ENCODE peak calls at places on chromosome 11, in nine cellular contexts. One of them, this sample, is unnamed.

GRCh38 chr11:28701760-28702449 is 593.7 kb downstream of the METTL15 start:
- DNase-seq in GM23248: peak
- DNase-seq in OCI-LY7: no peak
- DNase-seq in SK-N-SH: no peak
- DNase-seq in hepatocyte: no peak
- DNase-seq in PC-3: peak
- DNase-seq in MM.1S: no peak
- DNase-seq in HCT116: peak
- DNase-seq in neural progenitor cell: no peak
- DNase-seq in this sample: no peak

GRCh38 chr11:27379449-27379848 is 16.4 kb upstream of the CCDC34 start:
- DNase-seq in MM.1S: no peak
- DNase-seq in GM23248: no peak
- DNase-seq in OCI-LY7: no peak
- DNase-seq in SK-N-SH: no peak
- DNase-seq in hepatocyte: no peak
- DNase-seq in HCT116: no peak
- DNase-seq in neural progenitor cell: no peak
- DNase-seq in PC-3: no peak
- DNase-seq in this sample: no peak

GRCh38 chr11:65436412-65437032 is 13.9 kb downstream of the NEAT1 start:
- DNase-seq in GM23248: peak
- DNase-seq in HCT116: no peak
- DNase-seq in hepatocyte: no peak
- DNase-seq in SK-N-SH: no peak
- DNase-seq in neural progenitor cell: no peak
- DNase-seq in OCI-LY7: no peak
- DNase-seq in MM.1S: no peak
- DNase-seq in PC-3: peak
- DNase-seq in this sample: no peak

GRCh38 chr11:116731821-116732739 is 40.7 kb downstream of the BUD13 start:
- DNase-seq in hepatocyte: no peak
- DNase-seq in PC-3: no peak
- DNase-seq in neural progenitor cell: peak
- DNase-seq in SK-N-SH: no peak
- DNase-seq in HCT116: no peak
- DNase-seq in MM.1S: no peak
- DNase-seq in OCI-LY7: no peak
- DNase-seq in GM23248: no peak
- DNase-seq in this sample: peak

GRCh38 chr11:35632301-35632700 is 14.0 kb downstream of the FJX1 start:
- DNase-seq in OCI-LY7: no peak
- DNase-seq in GM23248: peak
- DNase-seq in MM.1S: no peak
- DNase-seq in neural progenitor cell: no peak
- DNase-seq in SK-N-SH: no peak
- DNase-seq in HCT116: no peak
- DNase-seq in hepatocyte: no peak
- DNase-seq in PC-3: no peak
- DNase-seq in this sample: no peak

GRCh38 chr11:81874627-81875026 is 859.0 kb downstream of the FAM181B start:
- DNase-seq in MM.1S: peak
- DNase-seq in OCI-LY7: peak
- DNase-seq in neural progenitor cell: peak
- DNase-seq in HCT116: no peak
- DNase-seq in SK-N-SH: no peak
- DNase-seq in hepatocyte: no peak
- DNase-seq in PC-3: no peak
- DNase-seq in GM23248: no peak
- DNase-seq in this sample: peak

GRCh38 chr11:68974421-68975194 is 6.2 kb downstream of the MRGPRD start:
- DNase-seq in HCT116: peak
- DNase-seq in SK-N-SH: no peak
- DNase-seq in OCI-LY7: peak
- DNase-seq in GM23248: peak
- DNase-seq in MM.1S: peak
- DNase-seq in PC-3: peak
- DNase-seq in hepatocyte: peak
- DNase-seq in neural progenitor cell: no peak
- DNase-seq in this sample: peak

GRCh38 chr11:109085708-109086373 is 336.1 kb upstream of the C11orf87 start:
- DNase-seq in MM.1S: peak
- DNase-seq in OCI-LY7: no peak
- DNase-seq in PC-3: peak
- DNase-seq in SK-N-SH: no peak
- DNase-seq in HCT116: no peak
- DNase-seq in GM23248: peak
- DNase-seq in hepatocyte: no peak
- DNase-seq in neural progenitor cell: no peak
- DNase-seq in this sample: no peak

GRCh38 chr11:107606122-107606521 is 15.2 kb downstream of the ELMOD1 start:
- DNase-seq in OCI-LY7: no peak
- DNase-seq in GM23248: no peak
- DNase-seq in SK-N-SH: peak
- DNase-seq in hepatocyte: no peak
- DNase-seq in PC-3: peak
- DNase-seq in HCT116: no peak
- DNase-seq in MM.1S: peak
- DNase-seq in neural progenitor cell: no peak
- DNase-seq in this sample: peak

GRCh38 chr11:65486570-65487466 is 12.0 kb upstream of the MALAT1 start:
- DNase-seq in neural progenitor cell: no peak
- DNase-seq in GM23248: no peak
- DNase-seq in HCT116: no peak
- DNase-seq in PC-3: no peak
- DNase-seq in hepatocyte: peak
- DNase-seq in SK-N-SH: no peak
- DNase-seq in MM.1S: no peak
- DNase-seq in OCI-LY7: no peak
- DNase-seq in this sample: no peak

GRCh38 chr11:58394195-58394594 is 12.5 kb downstream of the OR5B3 start:
- DNase-seq in hepatocyte: no peak
- DNase-seq in HCT116: no peak
- DNase-seq in neural progenitor cell: no peak
- DNase-seq in MM.1S: no peak
- DNase-seq in SK-N-SH: no peak
- DNase-seq in PC-3: peak
- DNase-seq in OCI-LY7: no peak
- DNase-seq in GM23248: peak
- DNase-seq in this sample: no peak

DNA sequence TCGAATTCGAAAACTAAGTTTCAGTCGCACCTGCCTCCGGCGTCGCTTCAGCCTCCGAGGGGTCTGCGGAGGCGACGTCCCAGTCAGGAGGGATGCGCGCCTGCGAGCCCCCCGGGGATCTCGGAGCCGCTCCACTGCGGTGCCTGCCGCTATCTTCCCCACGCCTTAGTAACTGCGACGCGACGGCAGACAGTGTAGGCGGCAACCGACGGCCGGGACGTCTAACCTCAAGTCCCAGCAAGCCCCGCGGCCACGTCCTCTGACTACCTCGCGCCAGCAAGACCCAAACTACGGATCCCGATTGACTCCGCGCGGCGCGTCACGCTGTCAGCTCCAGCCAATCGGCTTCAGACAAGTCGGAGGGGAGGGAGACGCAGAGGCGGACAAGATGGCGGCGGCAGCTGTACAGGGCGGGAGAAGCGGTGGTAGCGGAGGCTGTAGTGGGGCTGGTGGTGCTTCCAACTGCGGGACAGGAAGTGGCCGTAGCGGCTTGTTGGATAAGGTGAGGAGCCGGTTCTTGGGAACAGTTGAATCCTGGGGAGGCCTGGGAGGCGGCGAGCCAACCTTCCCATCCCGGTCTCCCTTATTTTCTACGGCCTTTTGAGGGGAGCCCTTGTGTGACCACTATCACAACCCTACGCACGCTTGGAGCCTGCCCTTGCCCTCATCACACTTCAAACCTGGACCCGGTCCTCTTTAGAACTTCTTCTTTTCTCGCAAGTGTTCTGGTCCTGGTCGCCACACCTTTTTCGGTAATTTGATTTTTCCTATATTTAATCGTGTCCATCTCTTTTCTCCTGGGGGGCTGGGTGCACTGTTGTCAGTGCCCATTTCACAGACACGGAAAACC is at the start of the genes SPCS2 and XRRA1:
- DNase-seq in OCI-LY7: peak
- DNase-seq in GM23248: peak
- DNase-seq in HCT116: peak
- DNase-seq in neural progenitor cell: peak
- DNase-seq in PC-3: peak
- DNase-seq in MM.1S: peak
- DNase-seq in SK-N-SH: peak
- DNase-seq in hepatocyte: peak
- DNase-seq in this sample: peak
- TF ChIP-seq EZH2phosphoT487 in OCI-LY7: no peak
- TF ChIP-seq EZH2phosphoT487 in GM23248: no peak
- TF ChIP-seq EZH2phosphoT487 in HCT116: no peak
- TF ChIP-seq EZH2phosphoT487 in neural progenitor cell: no peak
- TF ChIP-seq EZH2phosphoT487 in PC-3: no peak
- TF ChIP-seq EZH2phosphoT487 in MM.1S: no peak
- TF ChIP-seq EZH2phosphoT487 in SK-N-SH: no peak
- TF ChIP-seq EZH2phosphoT487 in hepatocyte: no peak
- TF ChIP-seq EZH2phosphoT487 in this sample: no peak

GRCh38 chr11:72834905-72835304 is 20.7 kb downstream of the ATG16L2 start:
- DNase-seq in OCI-LY7: no peak
- DNase-seq in neural progenitor cell: no peak
- DNase-seq in SK-N-SH: no peak
- DNase-seq in HCT116: no peak
- DNase-seq in hepatocyte: no peak
- DNase-seq in GM23248: no peak
- DNase-seq in PC-3: no peak
- DNase-seq in MM.1S: no peak
- DNase-seq in this sample: no peak

GRCh38 chr11:72838691-72839305 is 24.6 kb downstream of the ATG16L2 start:
- DNase-seq in GM23248: peak
- DNase-seq in PC-3: no peak
- DNase-seq in MM.1S: no peak
- DNase-seq in neural progenitor cell: no peak
- DNase-seq in HCT116: no peak
- DNase-seq in SK-N-SH: no peak
- DNase-seq in OCI-LY7: no peak
- DNase-seq in hepatocyte: no peak
- DNase-seq in this sample: no peak

GRCh38 chr11:72833083-72833733 is 19.0 kb downstream of the ATG16L2 start:
- DNase-seq in HCT116: no peak
- DNase-seq in SK-N-SH: no peak
- DNase-seq in MM.1S: no peak
- DNase-seq in PC-3: no peak
- DNase-seq in OCI-LY7: no peak
- DNase-seq in GM23248: no peak
- DNase-seq in hepatocyte: no peak
- DNase-seq in neural progenitor cell: no peak
- DNase-seq in this sample: no peak

GRCh38 chr11:72833792-72834501 is 19.7 kb downstream of the ATG16L2 start:
- DNase-seq in PC-3: no peak
- DNase-seq in OCI-LY7: no peak
- DNase-seq in HCT116: no peak
- DNase-seq in neural progenitor cell: peak
- DNase-seq in GM23248: no peak
- DNase-seq in MM.1S: peak
- DNase-seq in SK-N-SH: no peak
- DNase-seq in hepatocyte: no peak
- DNase-seq in this sample: no peak

DNA sequence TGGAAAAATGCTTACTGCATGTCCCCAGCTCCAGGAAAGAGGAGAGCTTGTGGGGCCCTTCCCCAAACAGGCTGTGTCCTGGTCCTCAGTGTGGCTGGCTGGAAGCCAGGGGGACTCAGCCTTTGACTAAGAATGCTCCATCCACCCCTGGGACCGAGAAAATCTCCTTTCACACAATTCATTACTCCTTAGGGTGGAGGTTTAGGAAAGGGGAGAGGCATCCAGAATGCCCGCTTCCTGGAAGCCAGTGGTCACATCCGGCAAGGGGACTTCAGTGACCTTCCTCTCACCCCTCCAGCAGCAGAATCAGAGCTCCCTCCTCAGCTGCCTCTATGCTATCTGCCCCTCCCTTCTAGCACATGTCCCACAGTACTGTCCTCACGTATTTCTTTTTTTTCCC is 21.9 kb downstream of the ATG16L2 start:
- DNase-seq in PC-3: peak
- DNase-seq in MM.1S: no peak
- DNase-seq in hepatocyte: no peak
- DNase-seq in neural progenitor cell: no peak
- DNase-seq in SK-N-SH: no peak
- DNase-seq in GM23248: no peak
- DNase-seq in OCI-LY7: no peak
- DNase-seq in HCT116: no peak
- DNase-seq in this sample: no peak
- TF ChIP-seq EZH2phosphoT487 in PC-3: no peak
- TF ChIP-seq EZH2phosphoT487 in MM.1S: no peak
- TF ChIP-seq EZH2phosphoT487 in hepatocyte: no peak
- TF ChIP-seq EZH2phosphoT487 in neural progenitor cell: no peak
- TF ChIP-seq EZH2phosphoT487 in SK-N-SH: no peak
- TF ChIP-seq EZH2phosphoT487 in GM23248: no peak
- TF ChIP-seq EZH2phosphoT487 in OCI-LY7: no peak
- TF ChIP-seq EZH2phosphoT487 in HCT116: no peak
- TF ChIP-seq EZH2phosphoT487 in this sample: no peak

GRCh38 chr11:10075141-10075540 is 218.9 kb downstream of the SBF2 start:
- DNase-seq in GM23248: no peak
- DNase-seq in HCT116: no peak
- DNase-seq in neural progenitor cell: no peak
- DNase-seq in SK-N-SH: no peak
- DNase-seq in PC-3: no peak
- DNase-seq in MM.1S: no peak
- DNase-seq in OCI-LY7: no peak
- DNase-seq in hepatocyte: no peak
- DNase-seq in this sample: no peak

GRCh38 chr11:10076458-10077141 is 217.4 kb downstream of the SBF2 start:
- DNase-seq in neural progenitor cell: peak
- DNase-seq in PC-3: peak
- DNase-seq in GM23248: peak
- DNase-seq in hepatocyte: peak
- DNase-seq in SK-N-SH: no peak
- DNase-seq in OCI-LY7: peak
- DNase-seq in MM.1S: peak
- DNase-seq in HCT116: peak
- DNase-seq in this sample: peak

GRCh38 chr11:10080134-10080533 is 213.9 kb downstream of the SBF2 start:
- DNase-seq in neural progenitor cell: no peak
- DNase-seq in hepatocyte: no peak
- DNase-seq in PC-3: no peak
- DNase-seq in HCT116: no peak
- DNase-seq in OCI-LY7: no peak
- DNase-seq in GM23248: no peak
- DNase-seq in SK-N-SH: no peak
- DNase-seq in MM.1S: no peak
- DNase-seq in this sample: no peak
- TF ChIP-seq EZH2phosphoT487 in neural progenitor cell: no peak
- TF ChIP-seq EZH2phosphoT487 in hepatocyte: no peak
- TF ChIP-seq EZH2phosphoT487 in PC-3: no peak
- TF ChIP-seq EZH2phosphoT487 in HCT116: no peak
- TF ChIP-seq EZH2phosphoT487 in OCI-LY7: no peak
- TF ChIP-seq EZH2phosphoT487 in GM23248: no peak
- TF ChIP-seq EZH2phosphoT487 in SK-N-SH: no peak
- TF ChIP-seq EZH2phosphoT487 in MM.1S: no peak
- TF ChIP-seq EZH2phosphoT487 in this sample: no peak

DNA sequence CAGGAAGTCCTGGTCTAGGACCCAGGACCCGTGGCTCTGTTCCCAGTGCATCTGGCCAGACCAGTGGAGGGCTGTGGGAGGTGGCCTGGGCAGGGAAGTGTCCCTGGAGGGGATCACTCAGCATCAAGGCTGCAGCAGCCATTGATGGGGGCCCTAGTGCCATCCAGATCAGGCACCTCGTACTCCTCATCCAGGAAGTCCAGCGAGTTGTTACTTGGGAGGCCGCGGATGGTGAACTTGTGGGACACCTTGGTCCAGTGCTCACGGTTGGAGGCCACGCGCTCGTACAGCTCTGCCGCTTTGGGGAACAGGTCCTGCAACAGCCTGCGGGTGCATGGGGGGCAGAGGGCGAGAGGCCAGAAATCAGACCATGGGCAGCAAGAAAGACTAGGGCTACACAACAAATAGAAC is 96.9 kb downstream of the PDE2A start:
- DNase-seq in OCI-LY7: no peak
- DNase-seq in GM23248: no peak
- DNase-seq in HCT116: no peak
- DNase-seq in neural progenitor cell: no peak
- DNase-seq in MM.1S: no peak
- DNase-seq in SK-N-SH: no peak
- DNase-seq in hepatocyte: no peak
- DNase-seq in PC-3: no peak
- DNase-seq in this sample: no peak
- TF ChIP-seq EZH2phosphoT487 in OCI-LY7: no peak
- TF ChIP-seq EZH2phosphoT487 in GM23248: no peak
- TF ChIP-seq EZH2phosphoT487 in HCT116: no peak
- TF ChIP-seq EZH2phosphoT487 in neural progenitor cell: no peak
- TF ChIP-seq EZH2phosphoT487 in MM.1S: no peak
- TF ChIP-seq EZH2phosphoT487 in SK-N-SH: no peak
- TF ChIP-seq EZH2phosphoT487 in hepatocyte: no peak
- TF ChIP-seq EZH2phosphoT487 in PC-3: no peak
- TF ChIP-seq EZH2phosphoT487 in this sample: no peak